ENCODE peak calls at places on chromosomes 1 and 21, in five cellular contexts. Z is MM.1S, A is HCT116, T is PC-3, W is SK-N-SH. J is an unnamed sample. For H3K9me2, the result is how much of the 10 kb centered on the place peaks cover.

GRCh38 chr1:151898519-151898991 is 10.8 kb downstream of the THEM4 start:
- DNase-seq in Z (no peak), A (no peak), W (no peak), T (no peak), J (no peak)

GRCh38 chr1:47656719-47657685 is 219.2 kb downstream of the FOXD2 start:
- DNase-seq in Z (no peak), T (no peak), A (no peak), W (no peak), J (peak)

GRCh38 chr1:8879348-8880067 is 1.0 kb upstream of the ENO1 start:
- DNase-seq in Z (no peak), W (no peak), A (no peak), T (no peak), J (no peak)

GRCh38 chr1:67729872-67730271 is 44.9 kb downstream of the GADD45A start:
- DNase-seq in Z (no peak), T (peak), A (no peak), W (no peak), J (no peak)

GRCh38 chr1:12230549-12231275 is 882 bp downstream of the VPS13D start:
- DNase-seq in T (peak), Z (no peak), A (no peak), W (peak), J (peak)

GRCh38 chr1:28955930-28956552 is 41.7 kb downstream of the EPB41 start:
- DNase-seq in Z (peak), A (no peak), T (peak), W (no peak), J (peak)

GRCh38 chr1:87206044-87206443 is 122.6 kb upstream of the LMO4 start:
- DNase-seq in A (no peak), T (no peak), Z (no peak), W (no peak), J (no peak)

GRCh38 chr1:108817016-108817415 is 39.9 kb downstream of the AKNAD1 start:
- DNase-seq in Z (no peak), T (no peak), A (no peak), W (no peak), J (peak)

GRCh38 chr1:151373196-151373595 is 691 bp upstream of the SELENBP1 start:
- DNase-seq in Z (no peak), T (no peak), A (no peak), W (no peak), J (no peak)

GRCh38 chr21:34744801-34745200 is 76.0 kb downstream of the CLIC6 start:
- DNase-seq in A (no peak), T (no peak), Z (no peak), W (no peak), J (no peak)

GRCh38 chr1:43973981-43974442 is 748 bp upstream of the ATP6V0B start:
- DNase-seq in T (no peak), A (no peak), Z (peak), W (no peak), J (no peak)

GRCh38 chr1:229138066-229138465 is 132.8 kb upstream of the RAB4A start:
- DNase-seq in T (no peak), W (no peak), Z (no peak), A (no peak), J (no peak)

GRCh38 chr1:173963477-173963876 is 46.4 kb upstream of the SERPINC1 start:
- DNase-seq in T (no peak), A (no peak), W (no peak), Z (no peak), J (no peak)

GRCh38 chr1:18243503-18244175 is 136.0 kb downstream of the IGSF21 start:
- DNase-seq in T (no peak), W (no peak), A (no peak), Z (no peak), J (no peak)

DNA sequence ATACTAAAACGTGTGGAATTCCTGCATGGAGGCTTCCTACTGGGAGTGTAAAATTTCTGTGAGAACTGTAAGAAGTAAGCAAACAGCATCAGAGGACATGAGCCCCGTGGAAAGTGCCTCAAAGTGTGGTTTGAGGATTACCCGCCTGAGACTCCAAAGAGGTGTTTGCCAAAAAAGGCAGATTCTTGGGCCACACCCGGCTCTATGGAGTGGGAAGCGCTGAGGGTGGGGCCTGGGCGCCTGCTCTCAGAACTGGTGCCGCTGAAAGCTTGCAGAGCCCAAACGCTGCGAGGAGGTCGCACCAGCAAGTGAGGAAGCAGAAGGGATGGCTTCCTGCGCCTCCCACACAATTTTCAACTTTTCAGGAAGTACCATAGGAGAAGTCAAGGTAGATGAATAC is 43.0 kb upstream of the PSEN2 start:
- DNase-seq in T (peak), A (no peak), W (no peak), Z (no peak), J (peak)
- H3K9ac ChIP-seq in T (peak), A (peak), W (no peak), Z (peak), J (peak)

DNA sequence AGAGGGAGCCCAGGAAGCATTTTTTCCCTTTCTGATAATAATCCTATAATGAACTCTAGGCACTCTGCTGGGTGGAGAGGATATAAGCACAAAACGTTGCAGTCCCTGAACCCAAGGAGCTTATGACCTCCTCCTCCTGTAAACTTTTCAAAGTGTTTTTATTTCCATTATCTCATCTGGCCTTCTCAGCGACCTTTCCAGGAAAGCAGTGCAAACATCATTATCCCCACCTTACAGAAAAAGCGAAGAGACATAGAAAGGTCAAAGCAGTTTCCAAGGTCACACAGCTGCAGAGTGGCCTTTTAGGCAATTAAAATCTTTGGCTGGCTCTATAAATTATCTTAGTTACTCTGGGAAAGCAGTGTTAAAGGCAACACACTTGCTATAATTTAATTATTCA is 63.8 kb downstream of the OLFML3 start:
- DNase-seq in W (no peak), A (no peak), T (no peak), Z (no peak), J (no peak)
- H3K9me2 ChIP-seq in W (under half), A (under half), T (under half), Z (under half), J (under half)

GRCh38 chr1:206495011-206495461 is 12.3 kb upstream of the RASSF5 start:
- DNase-seq in T (no peak), A (no peak), W (no peak), Z (no peak), J (no peak)

GRCh38 chr1:206495493-206496046 is 11.8 kb upstream of the RASSF5 start:
- DNase-seq in A (no peak), W (no peak), Z (no peak), T (no peak), J (no peak)

GRCh38 chr1:206497363-206497762 is 10.0 kb upstream of the RASSF5 start:
- DNase-seq in Z (no peak), W (no peak), A (no peak), T (no peak), J (no peak)

GRCh38 chr1:206497774-206498173 is 9.6 kb upstream of the RASSF5 start:
- DNase-seq in T (no peak), A (no peak), W (no peak), Z (no peak), J (no peak)

GRCh38 chr1:206496131-206496793 is 11.1 kb upstream of the RASSF5 start:
- DNase-seq in T (no peak), W (no peak), Z (no peak), A (no peak), J (no peak)
- H3K9ac ChIP-seq in T (no peak), W (no peak), Z (no peak), A (no peak), J (no peak)

GRCh38 chr1:35958558-35958957 is 27.7 kb downstream of the AGO3 start:
- DNase-seq in A (no peak), W (no peak), T (no peak), Z (no peak), J (no peak)
- H3K9me2 ChIP-seq in A (under half), W (under half), T (under half), Z (under half), J (under half)

J was measured in GM23248.